ENCODE peak calls at places on chromosomes 13 and 19, in nine cellular contexts. P is activated CD4-positive, alpha-beta T cell treated with anti-CD3 and anti-CD28 coated beads for 4 hours; D is hypothalamus; H is activated effector memory CD4-positive, alpha-beta T cell treated with Interleukin-2 at 50 U/mL for 16 hours; Q is DMS 273 treated with DMSO at 0.1 percent for 48 hours; L is heart right ventricle; F is non-pigmented ciliary epithelial cell; O is fibroblast of gingiva; V is astrocyte of the spinal cord. T is an unnamed sample.

GRCh38 chr19:591099-591958 is 1.6 kb downstream of the HCN2 start:
- DNase-seq in P (no peak), D (no peak), H (no peak), Q (no peak), L (no peak), F (no peak), O (no peak), V (no peak), T (peak)

GRCh38 chr19:37506387-37507166 is at the start of gene ZNF793:
- DNase-seq in P (peak), D (peak), H (peak), Q (peak), L (peak), F (peak), O (peak), V (peak), T (peak)

GRCh38 chr13:25468330-25469178 is 96.8 kb downstream of the ATP8A2 start:
- DNase-seq in P (no peak), D (peak), H (no peak), Q (peak), L (no peak), F (no peak), O (no peak), V (peak), T (peak)

GRCh38 chr13:74243637-74244526 is 109.7 kb upstream of the KLF12 start:
- DNase-seq in P (no peak), D (no peak), H (no peak), Q (no peak), L (no peak), F (peak), O (peak), V (peak), T (peak)

GRCh38 chr13:25761041-25761440 is 290.8 kb downstream of the SHISA2 start:
- DNase-seq in P (no peak), D (no peak), H (no peak), Q (no peak), L (no peak), F (no peak), O (no peak), V (no peak), T (no peak)

GRCh38 chr13:19860884-19861655 is 2.4 kb downstream of the ZMYM5 start:
- DNase-seq in P (no peak), D (no peak), H (no peak), Q (no peak), L (no peak), F (no peak), O (peak), V (peak), T (peak)

GRCh38 chr19:17910776-17911360 is 21.9 kb upstream of the CCDC124 start:
- DNase-seq in P (no peak), D (no peak), H (no peak), Q (no peak), L (no peak), F (no peak), O (no peak), V (peak), T (no peak)

GRCh38 chr19:7529246-7529600 is 6.3 kb upstream of the PNPLA6 start:
- DNase-seq in P (no peak), D (no peak), H (no peak), Q (no peak), L (no peak), F (no peak), O (no peak), V (no peak), T (no peak)

GRCh38 chr13:44406617-44407016 is 33.0 kb downstream of the SERP2 start:
- DNase-seq in P (no peak), D (no peak), H (no peak), Q (no peak), L (no peak), F (no peak), O (no peak), V (no peak), T (no peak)

GRCh38 chr19:708154-709141 is at the start of gene PALM:
- DNase-seq in P (no peak), D (peak), H (no peak), Q (no peak), L (no peak), F (no peak), O (no peak), V (no peak), T (peak)

GRCh38 chr19:11125994-11126685 is 29.4 kb downstream of the SPC24 start:
- DNase-seq in P (peak), D (peak), H (peak), Q (peak), L (peak), F (no peak), O (peak), V (peak), T (peak)

GRCh38 chr13:31159306-31159705 is 2.4 kb downstream of the HSPH1 start:
- DNase-seq in P (no peak), D (no peak), H (no peak), Q (no peak), L (no peak), F (no peak), O (no peak), V (no peak), T (no peak)

GRCh38 chr13:50543767-50544166 is 299.7 kb downstream of the DLEU7 start:
- DNase-seq in P (no peak), D (no peak), H (no peak), Q (peak), L (no peak), F (peak), O (peak), V (peak), T (peak)

GRCh38 chr13:27792393-27793218 is at the start of gene GSX1:
- DNase-seq in P (peak), D (peak), H (no peak), Q (no peak), L (peak), F (peak), O (peak), V (peak), T (peak)

GRCh38 chr13:114010401-114011101 is 36.7 kb upstream of the C13orf46 start:
- DNase-seq in P (no peak), D (no peak), H (no peak), Q (no peak), L (no peak), F (no peak), O (no peak), V (no peak), T (no peak)

GRCh38 chr19:44718441-44719261 is 19.7 kb downstream of the CEACAM16 start:
- DNase-seq in P (no peak), D (peak), H (no peak), Q (no peak), L (peak), F (no peak), O (no peak), V (peak), T (peak)

GRCh38 chr13:112885782-112886268 is 83.2 kb upstream of the MCF2L start:
- DNase-seq in P (no peak), D (no peak), H (no peak), Q (peak), L (peak), F (peak), O (peak), V (peak), T (peak)

GRCh38 chr19:54448037-54448773 is 794 bp upstream of the LENG8 start:
- DNase-seq in P (peak), D (peak), H (peak), Q (peak), L (peak), F (no peak), O (peak), V (peak), T (peak)

GRCh38 chr13:94178625-94179244 is 300.7 kb downstream of the DCT start:
- DNase-seq in P (no peak), D (no peak), H (no peak), Q (no peak), L (no peak), F (no peak), O (no peak), V (no peak), T (no peak)

T was measured in adipocyte.